ENCODE peak calls at places on chromosomes 11 and 22, in five cellular contexts. V is lung, D is GM10248, L is neural crest cell, F is GM12864. H is an unnamed sample.

GRCh38 chr11:211741-212140 is 4.2 kb downstream of the RIC8A start:
- DNase-seq in L (no peak), D (no peak), V (no peak), F (no peak), H (no peak)

GRCh38 chr11:10688401-10688800 is 5.2 kb downstream of the IRAG1 start:
- DNase-seq in D (no peak), V (no peak), L (no peak), F (no peak), H (no peak)

GRCh38 chr11:113475160-113475761 is at the start of gene DRD2:
- DNase-seq in L (no peak), D (no peak), F (no peak), V (no peak), H (no peak)

GRCh38 chr11:71112454-71112853 is 139.9 kb downstream of the SHANK2 start:
- DNase-seq in L (no peak), F (no peak), D (no peak), V (no peak), H (no peak)

GRCh38 chr22:35597692-35598395 is 19.3 kb downstream of the MB start:
- DNase-seq in F (no peak), L (no peak), D (no peak), V (peak), H (no peak)

GRCh38 chr22:45163074-45163416 is 680 bp upstream of the NUP50 start:
- DNase-seq in F (no peak), L (no peak), V (no peak), D (peak), H (peak)

GRCh38 chr11:119167933-119168332 is 592 bp upstream of the NLRX1 start:
- DNase-seq in V (no peak), F (no peak), D (no peak), L (no peak), H (no peak)

GRCh38 chr11:72209101-72209500 is 7.5 kb upstream of the FOLR2 start:
- DNase-seq in F (no peak), V (no peak), L (no peak), D (no peak), H (no peak)

GRCh38 chr11:111982019-111982464 is 43.2 kb upstream of the DLAT start:
- DNase-seq in F (peak), L (no peak), D (peak), V (peak), H (peak)

GRCh38 chr11:36282926-36283325 is 6.3 kb downstream of the COMMD9 start:
- DNase-seq in V (no peak), D (no peak), L (no peak), F (no peak), H (no peak)

GRCh38 chr22:30040499-30041055 is 39.7 kb upstream of the HORMAD2 start:
- DNase-seq in F (no peak), D (no peak), L (no peak), V (no peak), H (no peak)

GRCh38 chr22:31092161-31092560 is 11.0 kb downstream of the SMTN start:
- DNase-seq in D (no peak), V (no peak), F (no peak), L (no peak), H (no peak)

GRCh38 chr22:33272180-33272579 is 214.0 kb upstream of the SYN3 start:
- DNase-seq in L (no peak), V (no peak), D (no peak), F (no peak), H (no peak)

GRCh38 chr11:120181446-120181992 is 29.3 kb upstream of the OAF start:
- DNase-seq in D (no peak), L (no peak), F (no peak), V (peak), H (peak)

GRCh38 chr22:34334893-34335292 is 414.6 kb upstream of the LARGE1 start:
- DNase-seq in F (no peak), V (no peak), D (no peak), L (no peak), H (no peak)

GRCh38 chr11:554824-555499 is 5.6 kb downstream of the LMNTD2 start:
- DNase-seq in L (peak), D (peak), F (peak), V (peak), H (peak)

GRCh38 chr11:111642521-111642920 is 40.3 kb downstream of the SIK2 start:
- DNase-seq in V (no peak), D (no peak), F (no peak), L (no peak), H (no peak)

GRCh38 chr22:17258015-17258827 is 39.0 kb upstream of the ADA2 start:
- DNase-seq in V (peak), L (peak), F (peak), D (peak), H (peak)

GRCh38 chr22:30890689-30891442 is 77.7 kb downstream of the MORC2 start:
- DNase-seq in F (no peak), L (peak), V (no peak), D (peak), H (peak)

GRCh38 chr11:86594746-86595145 is 77.7 kb downstream of the ME3 start:
- DNase-seq in L (no peak), V (no peak), D (no peak), F (no peak), H (no peak)

GRCh38 chr11:28529540-28530410 is 421.6 kb downstream of the METTL15 start:
- DNase-seq in F (peak), V (no peak), L (no peak), D (peak), H (peak)

GRCh38 chr11:35139883-35140282 is 912 bp downstream of the CD44 start:
- DNase-seq in F (no peak), L (no peak), V (no peak), D (no peak), H (no peak)

GRCh38 chr11:70116386-70117077 is 38.4 kb downstream of the ANO1 start:
- DNase-seq in V (no peak), L (no peak), D (no peak), F (no peak), H (no peak)

GRCh38 chr11:115377882-115378296 is 126.3 kb downstream of the CADM1 start:
- DNase-seq in V (no peak), D (no peak), F (no peak), L (no peak), H (no peak)

GRCh38 chr11:63564056-63564784 is 1.0 kb upstream of the PLAAT2 start:
- DNase-seq in F (peak), D (peak), L (no peak), V (peak), H (peak)

GRCh38 chr22:48820481-48821345 is 1007.0 kb downstream of the BRD1 start:
- DNase-seq in F (no peak), D (no peak), V (no peak), L (no peak), H (no peak)

GRCh38 chr11:5196731-5197130 is 3.8 kb downstream of the OR51V1 start:
- DNase-seq in V (no peak), L (no peak), D (no peak), F (no peak), H (no peak)

GRCh38 chr11:69238562-69239319 is 55.2 kb upstream of the MYEOV start:
- DNase-seq in V (no peak), D (peak), L (no peak), F (no peak), H (peak)

GRCh38 chr11:33695051-33695566 is 5.5 kb downstream of the C11orf91 start:
- DNase-seq in D (no peak), V (no peak), F (no peak), L (no peak), H (no peak)

GRCh38 chr22:44133901-44134511 is 46.7 kb upstream of the PARVG start:
- DNase-seq in V (no peak), D (no peak), L (no peak), F (no peak), H (no peak)

GRCh38 chr11:115409691-115410220 is 94.5 kb downstream of the CADM1 start:
- DNase-seq in V (no peak), D (no peak), L (no peak), F (no peak), H (no peak)

GRCh38 chr11:126837581-126837980 is 163.0 kb downstream of the KIRREL3 start:
- DNase-seq in V (no peak), D (no peak), L (no peak), F (no peak), H (no peak)

GRCh38 chr11:69006816-69007215 is 6.2 kb downstream of the MRGPRF start:
- DNase-seq in F (no peak), V (no peak), L (no peak), D (no peak), H (no peak)

GRCh38 chr11:111978028-111978771 is 41.1 kb downstream of the DIXDC1 start:
- DNase-seq in V (no peak), L (peak), F (no peak), D (no peak), H (no peak)

GRCh38 chr11:126637800-126638175 is 282.3 kb downstream of the ST3GAL4 start:
- DNase-seq in F (no peak), V (no peak), D (no peak), L (no peak), H (no peak)

DNA sequence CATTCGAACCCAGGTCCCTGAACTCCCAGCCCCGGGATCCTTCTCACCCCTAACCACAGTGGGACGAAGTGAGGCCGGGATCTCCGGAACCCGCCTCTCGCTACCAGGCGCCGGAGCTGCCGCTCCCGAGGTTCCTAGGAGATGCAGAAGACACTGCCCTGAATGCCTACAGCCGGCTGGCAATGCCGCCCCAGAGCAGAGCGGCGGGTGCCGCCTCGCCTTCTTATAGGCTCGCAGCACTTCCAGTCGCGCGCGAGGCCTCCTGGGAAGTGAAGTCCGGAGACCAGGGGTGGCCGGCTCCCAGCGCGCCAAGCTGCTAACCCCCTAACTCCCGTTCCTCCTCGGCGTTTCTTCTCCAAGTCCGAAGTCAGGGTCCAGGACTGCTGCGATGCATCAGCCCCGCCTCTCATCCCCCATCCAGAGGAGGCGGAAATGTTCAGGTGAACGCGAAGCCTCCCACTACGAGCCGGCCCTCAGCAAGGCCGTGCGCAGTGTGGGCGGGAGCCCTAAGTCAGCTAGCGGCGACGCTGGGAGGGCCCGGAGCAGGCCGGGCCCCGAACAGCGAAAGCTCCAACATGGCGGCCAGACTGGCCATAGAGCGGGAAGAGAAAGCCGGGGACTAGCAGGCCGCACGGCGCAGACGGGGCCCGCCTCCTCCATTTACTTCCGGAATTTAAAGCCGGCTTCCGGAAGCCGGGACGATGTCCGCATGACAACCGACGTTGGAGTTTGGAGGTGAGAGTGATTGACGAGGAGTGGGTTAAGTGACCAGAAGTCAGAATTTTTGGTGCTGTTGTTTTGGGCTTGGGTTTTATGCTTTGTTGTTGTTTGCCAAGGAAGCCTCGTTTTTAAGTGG is at the start of the genes CYB561A3 and TMEM138:
- DNase-seq in D (peak), L (peak), F (peak), V (peak), H (peak)
- TF ChIP-seq CTCF in D (no peak), L (no peak), F (no peak), V (no peak), H (no peak)

GRCh38 chr22:27987557-27987956 is 68.5 kb upstream of the PITPNB start:
- DNase-seq in D (no peak), F (no peak), L (no peak), V (no peak), H (no peak)

GRCh38 chr22:27988704-27989103 is 69.6 kb upstream of the PITPNB start:
- DNase-seq in V (no peak), D (no peak), F (no peak), L (no peak), H (no peak)

GRCh38 chr22:27985323-27986275 is 66.5 kb upstream of the PITPNB start:
- DNase-seq in L (no peak), D (no peak), V (no peak), F (no peak), H (no peak)

GRCh38 chr22:27986459-27986858 is 67.4 kb upstream of the PITPNB start:
- DNase-seq in F (no peak), D (no peak), V (no peak), L (no peak), H (no peak)

DNA sequence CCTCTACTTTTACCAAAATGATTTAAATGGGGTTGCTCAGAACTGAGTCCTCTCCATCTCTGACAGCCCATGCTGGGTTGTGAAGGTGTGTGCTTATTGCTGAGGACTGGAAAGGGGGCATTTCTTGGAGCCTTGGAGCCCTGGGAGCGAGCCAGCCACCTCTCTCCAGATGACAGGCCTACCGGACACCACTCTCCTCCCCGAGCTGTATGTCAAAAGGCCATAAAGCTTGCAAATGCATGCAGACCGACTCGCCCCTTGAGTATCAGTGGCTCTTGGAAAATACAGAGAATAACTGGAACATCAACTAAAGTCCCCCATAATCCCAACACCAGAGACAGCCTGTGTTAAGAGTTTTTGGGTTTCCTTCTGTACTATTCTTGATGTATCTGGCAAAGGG is 67.9 kb upstream of the PITPNB start:
- DNase-seq in D (no peak), F (no peak), V (no peak), L (no peak), H (no peak)
- TF ChIP-seq CTCF in D (no peak), F (no peak), V (no peak), L (no peak), H (no peak)

DNA sequence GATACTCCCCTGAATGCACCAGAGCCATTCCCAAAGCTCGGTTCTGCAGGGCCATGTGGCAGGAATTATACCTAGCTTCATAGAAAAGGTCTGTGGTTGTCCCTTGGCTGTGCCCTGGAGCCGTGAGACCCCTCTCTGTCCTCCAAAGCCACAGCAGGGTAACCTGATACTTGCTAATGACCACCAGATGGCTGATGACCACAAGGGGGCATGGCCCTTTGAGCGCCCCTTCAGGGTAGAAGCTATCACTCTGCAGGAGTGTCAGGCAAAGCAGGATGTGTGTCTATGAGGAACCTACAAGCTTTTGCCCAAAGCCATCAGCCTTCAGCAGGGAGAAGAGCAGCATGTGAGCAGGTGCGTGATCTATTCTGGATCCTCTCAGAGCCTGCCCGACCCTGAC is 95.3 kb downstream of the NTM start:
- DNase-seq in V (no peak), D (no peak), L (peak), F (no peak), H (no peak)
- TF ChIP-seq CTCF in V (no peak), D (no peak), L (no peak), F (no peak), H (no peak)

DNA sequence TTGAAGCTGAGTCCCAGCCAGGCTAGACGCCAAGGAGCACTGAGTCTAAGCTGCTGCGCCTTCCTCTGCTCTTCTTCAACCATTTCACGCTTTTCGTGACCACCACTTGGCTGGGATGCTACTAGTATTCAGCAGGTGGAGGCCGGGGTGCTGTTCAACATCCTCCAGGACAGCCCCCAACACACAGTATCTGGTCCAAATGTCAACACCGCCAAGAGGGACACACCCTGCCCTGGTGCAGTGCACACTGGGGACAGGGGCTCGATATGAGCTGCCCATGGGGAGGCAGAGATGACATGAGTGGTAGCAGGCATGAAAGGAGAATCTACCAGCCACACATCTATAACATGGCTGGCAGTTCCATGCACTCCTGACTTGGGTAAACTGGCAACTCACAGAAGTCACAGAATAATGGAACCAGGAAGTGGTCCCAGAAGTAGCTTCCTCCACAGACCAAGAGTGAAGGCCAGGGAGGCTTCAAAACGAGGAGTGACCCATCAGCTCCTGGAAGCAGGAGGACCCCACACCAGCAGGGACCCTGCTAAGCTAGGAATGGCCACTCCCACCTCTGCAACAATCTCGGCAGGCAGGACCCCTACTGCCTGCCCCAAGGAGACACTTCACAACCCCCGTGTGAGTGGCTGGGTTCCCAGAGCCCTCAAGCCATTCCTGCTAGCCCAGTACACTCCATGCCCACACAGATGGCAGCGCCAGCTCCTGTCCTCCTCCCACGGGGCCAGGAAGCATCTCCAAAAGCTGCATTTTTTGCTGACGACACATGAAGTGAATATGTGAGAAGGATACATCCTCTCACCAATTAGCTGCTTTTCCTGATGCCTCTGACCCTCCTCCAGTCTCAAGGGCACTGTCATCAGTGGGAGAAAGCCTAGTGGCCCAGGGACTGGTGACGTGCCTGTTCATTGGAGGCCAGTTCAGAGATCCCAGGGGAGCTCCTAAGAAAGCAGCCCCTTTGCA is 78.8 kb downstream of the DGCR2 start:
- DNase-seq in D (no peak), V (no peak), L (no peak), F (no peak), H (no peak)
- TF ChIP-seq CTCF in D (no peak), V (no peak), L (no peak), F (no peak), H (no peak)

GRCh38 chr11:121321614-121322243 is 29.2 kb downstream of the SC5D start:
- DNase-seq in D (no peak), F (no peak), L (no peak), V (no peak), H (peak)
- TF ChIP-seq CTCF in D (peak), F (peak), L (no peak), V (peak), H (peak)

DNA sequence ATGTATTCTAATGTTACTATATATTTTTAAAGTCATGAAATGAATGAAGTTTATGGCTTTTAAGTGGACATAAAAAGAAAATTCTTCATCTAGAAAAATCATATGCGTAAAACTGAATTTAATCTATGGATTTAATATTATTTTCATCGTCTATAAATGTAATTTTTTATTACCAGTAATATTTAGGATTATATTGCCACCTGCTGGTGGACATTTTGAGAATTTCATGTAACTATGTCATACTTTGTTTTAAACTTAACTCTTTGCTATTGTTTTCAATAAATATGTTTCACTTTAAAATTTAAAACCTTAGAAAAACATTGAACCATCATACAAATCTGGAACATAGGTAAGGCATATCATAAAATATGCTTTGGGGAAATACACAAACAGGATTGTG is 66.5 kb upstream of the CEP126 start:
- DNase-seq in L (no peak), F (no peak), V (no peak), D (no peak), H (no peak)
- TF ChIP-seq CTCF in L (peak), F (no peak), V (no peak), D (peak), H (no peak)

DNA sequence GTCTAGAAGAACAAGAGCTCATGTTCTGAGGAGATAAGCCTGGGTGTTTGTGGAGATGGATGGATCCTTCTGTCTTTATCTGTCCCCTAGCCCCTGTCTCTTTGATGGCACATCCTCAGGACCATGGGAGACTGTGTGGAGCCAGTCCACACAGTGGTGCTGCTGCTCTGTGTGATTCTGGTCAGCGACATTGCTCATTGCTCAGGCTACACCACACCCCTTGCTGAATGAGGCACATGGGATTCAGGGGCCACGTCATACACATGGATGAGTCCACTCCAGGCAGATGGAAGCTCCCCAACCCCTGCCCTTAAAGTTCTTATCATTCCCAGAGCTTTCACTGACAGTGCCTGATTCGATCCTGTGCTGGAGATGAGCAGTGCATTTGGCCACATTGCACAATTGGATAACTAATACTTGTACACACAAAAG is 222.2 kb downstream of the NAV2 start:
- DNase-seq in L (no peak), D (no peak), F (no peak), V (no peak), H (no peak)
- TF ChIP-seq CTCF in L (no peak), D (no peak), F (no peak), V (no peak), H (no peak)

GRCh38 chr11:61290905-61291690 is 4.0 kb downstream of the VWCE start:
- DNase-seq in V (no peak), D (no peak), L (no peak), F (no peak), H (no peak)
- TF ChIP-seq CTCF in V (no peak), D (peak), L (no peak), F (peak), H (no peak)